ENCODE peak calls at places on chromosomes 12 and 14, in nine cellular contexts. One of them, this sample, is unnamed.

GRCh38 chr12:53722450-53723041 is 4.7 kb downstream of the CALCOCO1 start:
- DNase-seq in NCI-H226: no peak
- DNase-seq in left ventricle myocardium superior: no peak
- DNase-seq in NCI-H1105: no peak
- DNase-seq in endothelial cell: no peak
- DNase-seq in HuH-7.5: no peak
- DNase-seq in GM19239: peak
- DNase-seq in endodermal cell: no peak
- DNase-seq in bronchial epithelial cell: no peak
- DNase-seq in this sample: peak

GRCh38 chr12:80230068-80230467 is 130.7 kb downstream of the OTOGL start:
- DNase-seq in NCI-H226: no peak
- DNase-seq in left ventricle myocardium superior: no peak
- DNase-seq in NCI-H1105: no peak
- DNase-seq in endothelial cell: peak
- DNase-seq in HuH-7.5: no peak
- DNase-seq in GM19239: no peak
- DNase-seq in endodermal cell: peak
- DNase-seq in bronchial epithelial cell: no peak
- DNase-seq in this sample: no peak

GRCh38 chr12:65740873-65741600 is 83.2 kb upstream of the HMGA2 start:
- DNase-seq in NCI-H226: peak
- DNase-seq in left ventricle myocardium superior: peak
- DNase-seq in NCI-H1105: no peak
- DNase-seq in endothelial cell: peak
- DNase-seq in HuH-7.5: peak
- DNase-seq in GM19239: peak
- DNase-seq in endodermal cell: peak
- DNase-seq in bronchial epithelial cell: peak
- DNase-seq in this sample: peak

GRCh38 chr12:122834921-122835692 is at the start of gene HIP1R:
- DNase-seq in NCI-H226: no peak
- DNase-seq in left ventricle myocardium superior: peak
- DNase-seq in NCI-H1105: peak
- DNase-seq in endothelial cell: peak
- DNase-seq in HuH-7.5: peak
- DNase-seq in GM19239: peak
- DNase-seq in endodermal cell: peak
- DNase-seq in bronchial epithelial cell: no peak
- DNase-seq in this sample: peak

GRCh38 chr12:101925935-101926334 is 48.6 kb downstream of the DRAM1 start:
- DNase-seq in NCI-H226: peak
- DNase-seq in left ventricle myocardium superior: peak
- DNase-seq in NCI-H1105: no peak
- DNase-seq in endothelial cell: no peak
- DNase-seq in HuH-7.5: no peak
- DNase-seq in GM19239: no peak
- DNase-seq in endodermal cell: no peak
- DNase-seq in bronchial epithelial cell: no peak
- DNase-seq in this sample: no peak

GRCh38 chr12:118537481-118537917 is 161.1 kb downstream of the SUDS3 start:
- DNase-seq in NCI-H226: no peak
- DNase-seq in left ventricle myocardium superior: peak
- DNase-seq in NCI-H1105: no peak
- DNase-seq in endothelial cell: no peak
- DNase-seq in HuH-7.5: no peak
- DNase-seq in GM19239: no peak
- DNase-seq in endodermal cell: no peak
- DNase-seq in bronchial epithelial cell: no peak
- DNase-seq in this sample: no peak

GRCh38 chr12:53751336-53752191 is at the start of gene CISTR:
- DNase-seq in NCI-H226: no peak
- DNase-seq in left ventricle myocardium superior: peak
- DNase-seq in NCI-H1105: peak
- DNase-seq in endothelial cell: no peak
- DNase-seq in HuH-7.5: no peak
- DNase-seq in GM19239: no peak
- DNase-seq in endodermal cell: peak
- DNase-seq in bronchial epithelial cell: no peak
- DNase-seq in this sample: peak

GRCh38 chr12:29616664-29617409 is 119.4 kb upstream of the OVCH1 start:
- DNase-seq in NCI-H226: peak
- DNase-seq in left ventricle myocardium superior: no peak
- DNase-seq in NCI-H1105: no peak
- DNase-seq in endothelial cell: no peak
- DNase-seq in HuH-7.5: no peak
- DNase-seq in GM19239: no peak
- DNase-seq in endodermal cell: no peak
- DNase-seq in bronchial epithelial cell: peak
- DNase-seq in this sample: no peak

GRCh38 chr14:74514471-74514932 is 20.9 kb downstream of the ISCA2 start:
- DNase-seq in NCI-H226: no peak
- DNase-seq in left ventricle myocardium superior: no peak
- DNase-seq in NCI-H1105: no peak
- DNase-seq in endothelial cell: no peak
- DNase-seq in HuH-7.5: no peak
- DNase-seq in GM19239: no peak
- DNase-seq in endodermal cell: peak
- DNase-seq in bronchial epithelial cell: peak
- DNase-seq in this sample: peak

GRCh38 chr14:52033131-52033642 is 35.7 kb downstream of the NID2 start:
- DNase-seq in NCI-H226: no peak
- DNase-seq in left ventricle myocardium superior: no peak
- DNase-seq in NCI-H1105: no peak
- DNase-seq in endothelial cell: no peak
- DNase-seq in HuH-7.5: no peak
- DNase-seq in GM19239: no peak
- DNase-seq in endodermal cell: no peak
- DNase-seq in bronchial epithelial cell: no peak
- DNase-seq in this sample: no peak

This sample was measured in GM20000.